ENCODE peak calls at places on chromosomes 3 and 15, in eight cellular contexts. S is endodermal cell; J is IMR-90; K is transverse colon; G is gastrocnemius medialis; B is HCT116; X is hepatocyte; R is CD8-positive, alpha-beta T cell. W is an unnamed sample.

GRCh38 chr15:42279234-42279723 is 6.0 kb upstream of the TMEM87A start:
- DNase-seq in B (no peak), G (no peak), J (no peak), X (no peak), K (no peak), S (no peak), R (no peak), W (no peak)

GRCh38 chr15:74277245-74277644 is 41.1 kb downstream of the CCDC33 start:
- DNase-seq in K (no peak), X (no peak), G (no peak), S (no peak), J (no peak), B (no peak), R (no peak), W (no peak)

GRCh38 chr3:129359102-129359461 is 69.4 kb downstream of the EFCAB12 start:
- DNase-seq in R (no peak), X (no peak), S (peak; percentile 70), B (no peak), J (peak; percentile 8), K (no peak), G (no peak), W (no peak)

GRCh38 chr3:142595581-142595950 is 627 bp upstream of the PLS1 start:
- DNase-seq in S (no peak), B (peak; percentile 43), K (no peak), J (peak; percentile 86), G (no peak), X (peak; percentile 67), R (no peak), W (no peak)

GRCh38 chr3:172607305-172608121 is 84.3 kb upstream of the TNFSF10 start:
- DNase-seq in R (no peak), K (no peak), J (peak; percentile 92), B (no peak), X (no peak), G (no peak), S (peak; percentile 87), W (no peak)

GRCh38 chr3:33915796-33916589 is 117.6 kb downstream of the PDCD6IP start:
- DNase-seq in X (no peak), B (no peak), K (no peak), J (peak; percentile 28), G (no peak), R (no peak), S (peak; percentile 57), W (no peak)

GRCh38 chr3:113952921-113953320 is 5.1 kb downstream of the ZDHHC23 start:
- DNase-seq in X (no peak), R (no peak), G (no peak), S (no peak), K (no peak), J (no peak), B (no peak), W (no peak)

GRCh38 chr15:46413799-46414198 is 779.0 kb downstream of the SQOR start:
- DNase-seq in B (no peak), R (no peak), J (peak; percentile 19), K (no peak), X (no peak), S (no peak), G (no peak), W (no peak)

GRCh38 chr3:66253790-66254620 is 33.2 kb downstream of the SLC25A26 start:
- DNase-seq in R (no peak), G (no peak), K (no peak), J (peak; percentile 67), B (peak; percentile 32), X (peak; percentile 28), S (no peak), W (no peak)

GRCh38 chr15:67762610-67763368 is 62.5 kb upstream of the SKOR1 start:
- DNase-seq in G (no peak), R (no peak), J (peak; percentile 34), K (no peak), X (no peak), S (no peak), B (no peak), W (no peak)

GRCh38 chr3:194522579-194523046 is 35.8 kb upstream of the ATP13A3 start:
- DNase-seq in R (no peak), J (peak; percentile 45), G (no peak), S (no peak), B (no peak), K (no peak), X (no peak), W (no peak)

GRCh38 chr3:156859578-156859977 is 33.4 kb downstream of the LEKR1 start:
- DNase-seq in G (no peak), R (no peak), B (no peak), S (no peak), K (no peak), J (no peak), X (no peak), W (no peak)

GRCh38 chr3:127325630-127325961 is 37.8 kb upstream of the PRR20G start:
- DNase-seq in R (no peak), S (no peak), X (no peak), G (peak; percentile 62), J (no peak), K (no peak), B (no peak), W (no peak)

GRCh38 chr15:80640546-80641121 is 54.5 kb upstream of the ABHD17C start:
- DNase-seq in S (no peak), R (no peak), K (no peak), X (no peak), G (no peak), B (no peak), J (no peak), W (no peak)

GRCh38 chr3:62723636-62724217 is 151.5 kb downstream of the CADPS start:
- DNase-seq in B (no peak), R (no peak), S (peak; percentile 74), G (no peak), J (no peak), X (no peak), K (no peak), W (no peak)

GRCh38 chr3:112650472-112650871 is 9.5 kb upstream of the CCDC80 start:
- DNase-seq in S (no peak), J (peak; percentile 62), K (no peak), B (no peak), R (no peak), X (no peak), G (no peak), W (no peak)

DNA sequence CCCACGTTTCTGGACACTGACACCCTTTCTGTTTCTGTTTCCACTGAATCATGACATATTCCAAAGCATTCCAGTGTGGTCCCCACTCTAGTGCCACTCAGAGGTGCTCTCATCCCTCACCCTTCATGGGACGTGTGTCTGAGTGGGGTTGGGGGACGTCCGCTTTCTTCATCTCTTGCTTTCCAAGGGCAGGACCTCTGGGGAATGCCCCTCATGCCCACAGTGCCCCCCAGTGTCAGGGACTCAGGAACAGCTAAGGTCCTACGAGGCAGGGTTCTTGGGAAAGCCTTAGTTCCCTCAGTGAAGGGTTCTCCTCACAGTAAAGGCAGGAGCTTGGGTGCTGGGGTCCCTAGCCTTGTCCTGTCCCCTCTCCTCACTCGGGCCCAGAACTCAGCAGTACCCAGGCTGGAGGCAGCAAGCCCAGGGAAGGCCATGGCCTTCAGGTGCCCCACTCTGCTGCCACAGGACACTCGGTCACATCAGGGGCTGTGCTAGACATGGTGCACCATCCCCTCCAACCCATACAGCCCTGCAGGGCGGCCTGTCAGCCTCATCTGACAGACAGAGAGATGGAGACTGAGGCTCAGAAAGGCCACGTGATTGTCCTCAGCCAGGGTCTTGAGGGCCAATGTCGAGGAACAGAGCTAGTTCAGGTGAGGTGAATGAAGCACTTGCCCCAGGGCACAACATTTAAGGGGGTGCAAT is 261.0 kb downstream of the TLE3 start:
- DNase-seq in X (no peak), R (no peak), G (no peak), B (no peak), K (no peak), S (no peak), J (no peak), W (no peak)
- TF ChIP-seq CTCF in X (no peak), R (no peak), G (no peak), B (no peak), K (no peak), S (no peak), J (no peak), W (no peak)

DNA sequence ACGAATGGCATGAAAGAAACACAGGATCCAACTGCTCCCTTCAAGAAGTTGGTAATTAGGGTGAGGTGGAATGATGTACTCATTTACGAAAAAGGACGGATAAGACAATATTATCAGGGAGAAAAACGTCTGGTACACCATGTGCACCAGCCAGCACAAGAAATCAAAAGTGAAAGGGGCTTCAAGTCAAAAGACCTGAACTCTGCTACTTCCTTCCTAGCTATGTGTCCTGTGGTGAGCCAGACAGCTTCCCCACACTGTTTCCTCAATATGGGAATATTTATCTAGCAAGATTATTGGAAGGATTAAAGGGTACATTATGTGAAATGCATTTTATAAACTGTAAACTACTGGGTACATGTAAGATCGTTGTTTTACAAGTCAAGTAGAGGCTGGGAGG is 33.9 kb downstream of the RAB27A start:
- DNase-seq in X (no peak), K (no peak), B (no peak), S (no peak), J (no peak), R (no peak), G (no peak), W (no peak)
- TF ChIP-seq CTCF in X (no peak), K (no peak), B (no peak), S (no peak), J (no peak), R (no peak), G (no peak), W (no peak)

DNA sequence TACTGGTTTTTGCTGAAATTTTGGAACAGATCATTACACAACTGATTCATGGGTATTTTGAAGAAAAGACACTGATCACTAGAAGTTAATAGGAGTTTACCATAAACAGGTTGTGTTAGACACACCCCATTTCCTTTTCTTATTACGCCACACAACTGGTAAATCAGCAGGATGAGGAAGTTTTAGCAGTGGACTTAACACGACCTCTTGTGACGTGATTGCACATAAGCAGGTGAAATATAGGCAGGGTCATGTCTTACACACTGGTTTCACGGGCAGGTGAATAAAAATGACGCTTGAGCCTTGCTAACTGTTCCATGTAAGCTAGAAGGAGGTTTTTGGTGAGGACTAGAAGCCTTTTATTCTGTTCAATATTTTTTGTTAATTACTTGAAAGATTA is 27.1 kb upstream of the TPRG1 start:
- DNase-seq in G (no peak), S (no peak), B (no peak), J (peak; percentile 23), X (peak; percentile 31), K (no peak), R (no peak), W (no peak)
- TF ChIP-seq CTCF in G (peak; percentile 31), S (no peak), B (no peak), J (no peak), X (peak; percentile 50), K (no peak), R (peak; percentile 37), W (no peak)

DNA sequence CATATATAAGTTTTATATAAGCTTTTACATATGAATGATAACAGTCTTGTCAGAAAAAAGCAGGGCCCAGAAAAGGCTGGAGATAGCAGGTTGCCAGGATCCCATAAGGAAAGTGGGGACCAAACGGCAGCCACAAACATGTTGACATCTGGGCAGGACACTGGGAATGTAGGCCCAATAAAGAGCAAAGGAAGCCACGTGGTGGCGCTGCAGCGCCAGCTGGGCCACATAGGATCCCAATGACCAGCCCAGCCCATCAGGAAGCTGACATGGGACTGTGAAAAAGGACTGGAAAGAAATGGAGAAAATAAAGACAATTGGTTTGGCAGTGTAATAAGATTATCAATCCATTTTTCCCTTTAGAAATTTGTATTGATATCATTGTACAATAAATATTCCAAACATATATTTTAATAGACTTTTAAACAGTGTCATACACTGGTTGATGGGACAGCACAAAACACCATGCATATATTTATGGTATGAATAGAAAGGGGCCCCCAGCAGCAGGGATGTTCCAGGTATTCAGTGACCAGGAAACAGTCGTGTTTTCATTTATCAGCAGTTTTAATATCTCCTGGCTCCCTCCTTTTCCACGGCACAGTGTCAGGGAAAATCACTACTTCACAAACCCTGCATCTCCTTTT is 89.0 kb upstream of the STRIT1 start:
- DNase-seq in J (peak; percentile 42), X (peak; percentile 87), B (peak; percentile 63), S (peak; percentile 95), K (peak; percentile 76), R (no peak), G (peak; percentile 38), W (peak; percentile 75)
- TF ChIP-seq CTCF in J (peak; percentile 68), X (peak; percentile 72), B (peak; percentile 81), S (peak; percentile 94), K (peak; percentile 62), R (no peak), G (peak; percentile 33), W (peak; percentile 87)

W was measured in neural crest cell.